ENCODE peak calls at places on chromosomes 16 and 17, in ten cellular contexts. J, X, T, V, Y, R, A, C, K and O are unnamed samples.

GRCh38 chr17:9071921-9072503 is 50.7 kb downstream of the NTN1 start:
- DNase-seq in J (no peak), X (no peak), T (no peak), V (no peak), Y (no peak), R (no peak), A (peak; percentile 11), C (no peak), K (no peak), O (peak; percentile 27)

GRCh38 chr17:15382866-15383265 is 41.5 kb upstream of the TEKT3 start:
- DNase-seq in J (no peak), X (no peak), T (no peak), V (no peak), Y (no peak), R (no peak), A (no peak), C (no peak), K (no peak), O (no peak)

GRCh38 chr17:15432807-15433547 is 34.4 kb downstream of the CDRT4 start:
- DNase-seq in J (no peak), X (peak; percentile 93), T (no peak), V (no peak), Y (peak; percentile 81), R (no peak), A (peak; percentile 85), C (no peak), K (no peak), O (no peak)

GRCh38 chr16:66070140-66070887 is 296.2 kb upstream of the CDH5 start:
- DNase-seq in J (no peak), X (peak; percentile 97), T (no peak), V (peak; percentile 34), Y (peak; percentile 90), R (no peak), A (peak; percentile 85), C (no peak), K (no peak), O (no peak)

GRCh38 chr16:15843635-15844279 is 13.1 kb downstream of the MYH11 start:
- DNase-seq in J (no peak), X (no peak), T (no peak), V (no peak), Y (no peak), R (no peak), A (peak; percentile 13), C (no peak), K (no peak), O (no peak)

GRCh38 chr17:17151962-17152361 is 54.2 kb downstream of the PLD6 start:
- DNase-seq in J (no peak), X (peak; percentile 94), T (no peak), V (peak; percentile 78), Y (peak; percentile 92), R (no peak), A (peak; percentile 96), C (peak; percentile 24), K (no peak), O (no peak)

GRCh38 chr16:15983898-15984297 is 34.5 kb downstream of the ABCC1 start:
- DNase-seq in J (no peak), X (no peak), T (no peak), V (no peak), Y (peak; percentile 53), R (no peak), A (no peak), C (no peak), K (no peak), O (no peak)

GRCh38 chr17:74569392-74570003 is 2.2 kb upstream of the CD300H start:
- DNase-seq in J (peak; percentile 94), X (peak; percentile 99), T (no peak), V (peak; percentile 69), Y (peak; percentile 96), R (no peak), A (peak; percentile 96), C (peak; percentile 53), K (no peak), O (no peak)

DNA sequence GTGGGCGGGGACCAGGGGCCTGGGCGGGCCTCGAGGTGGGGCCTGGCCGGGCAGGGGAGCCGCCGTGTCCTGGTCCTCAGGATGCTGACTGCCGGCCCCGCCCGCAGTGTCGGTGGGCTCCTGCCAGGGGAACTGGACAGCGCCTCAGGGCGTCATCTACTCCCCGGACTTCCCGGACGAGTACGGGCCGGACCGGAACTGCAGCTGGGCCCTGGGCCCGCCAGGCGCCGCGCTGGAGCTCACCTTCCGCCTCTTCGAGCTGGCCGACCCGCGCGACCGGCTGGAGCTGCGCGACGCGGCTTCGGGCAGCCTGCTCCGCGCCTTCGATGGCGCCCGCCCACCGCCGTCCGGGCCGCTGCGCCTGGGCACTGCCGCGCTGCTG is 2.4 kb upstream of the PAQR4 start:
- DNase-seq in J (no peak), X (peak; percentile 16), T (no peak), V (no peak), Y (no peak), R (no peak), A (no peak), C (no peak), K (no peak), O (no peak)
- TF ChIP-seq CTCF in J (no peak), X (no peak), T (no peak), V (no peak), Y (no peak), R (no peak), A (no peak), C (no peak), K (no peak), O (no peak)

GRCh38 chr16:88759976-88760350 is 25.1 kb downstream of the PIEZO1 start:
- DNase-seq in J (no peak), X (no peak), T (peak; percentile 53), V (no peak), Y (no peak), R (no peak), A (no peak), C (no peak), K (no peak), O (no peak)

GRCh38 chr16:88760424-88761142 is 24.4 kb downstream of the PIEZO1 start:
- DNase-seq in J (no peak), X (no peak), T (no peak), V (no peak), Y (no peak), R (no peak), A (no peak), C (no peak), K (no peak), O (no peak)

GRCh38 chr16:88758227-88758943 is 26.6 kb downstream of the PIEZO1 start:
- DNase-seq in J (no peak), X (no peak), T (no peak), V (no peak), Y (no peak), R (no peak), A (no peak), C (no peak), K (no peak), O (no peak)

GRCh38 chr16:88758944-88759244 is 26.1 kb downstream of the PIEZO1 start:
- DNase-seq in J (no peak), X (no peak), T (no peak), V (no peak), Y (no peak), R (no peak), A (no peak), C (no peak), K (no peak), O (no peak)

DNA sequence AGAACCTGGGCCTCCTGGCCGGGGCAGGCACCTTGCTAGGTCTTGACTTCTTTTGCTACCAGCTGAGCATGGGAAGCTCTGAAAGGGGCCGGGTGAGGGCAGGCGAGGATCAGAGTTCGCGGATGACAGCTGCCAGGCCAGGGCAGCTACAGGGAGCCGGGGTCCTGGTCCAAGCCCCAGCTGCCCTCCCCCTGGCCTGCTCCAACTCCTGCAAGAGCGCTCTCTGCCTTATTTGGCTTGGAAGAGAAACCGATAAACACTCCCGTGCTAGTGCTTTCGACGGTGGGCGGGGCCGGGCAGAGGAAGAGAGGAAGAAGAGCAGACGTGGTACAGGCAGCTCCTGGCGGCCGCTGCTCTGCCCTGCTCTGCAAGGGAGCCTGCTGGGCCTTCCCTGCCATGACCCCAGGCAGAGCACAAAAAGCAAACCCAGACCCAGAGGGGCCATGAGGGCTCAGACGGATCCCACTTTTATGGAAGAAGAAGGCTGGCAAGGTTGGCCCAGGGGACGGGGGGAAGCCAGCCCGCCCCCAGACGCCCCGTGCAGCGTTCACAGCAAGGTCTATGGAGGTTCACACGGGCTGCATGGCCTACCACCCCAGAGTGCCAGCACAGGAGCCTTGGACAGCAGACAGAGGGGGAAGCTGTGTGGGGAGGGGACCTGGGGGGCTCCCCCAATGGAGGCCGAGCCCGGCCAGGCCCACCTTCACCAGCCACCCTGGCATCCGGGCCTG is 25.6 kb downstream of the PIEZO1 start:
- DNase-seq in J (no peak), X (peak; percentile 40), T (peak; percentile 61), V (no peak), Y (peak; percentile 30), R (peak; percentile 39), A (no peak), C (peak; percentile 38), K (no peak), O (no peak)
- TF ChIP-seq CTCF in J (no peak), X (no peak), T (no peak), V (no peak), Y (no peak), R (no peak), A (no peak), C (no peak), K (peak; percentile 19), O (no peak)

DNA sequence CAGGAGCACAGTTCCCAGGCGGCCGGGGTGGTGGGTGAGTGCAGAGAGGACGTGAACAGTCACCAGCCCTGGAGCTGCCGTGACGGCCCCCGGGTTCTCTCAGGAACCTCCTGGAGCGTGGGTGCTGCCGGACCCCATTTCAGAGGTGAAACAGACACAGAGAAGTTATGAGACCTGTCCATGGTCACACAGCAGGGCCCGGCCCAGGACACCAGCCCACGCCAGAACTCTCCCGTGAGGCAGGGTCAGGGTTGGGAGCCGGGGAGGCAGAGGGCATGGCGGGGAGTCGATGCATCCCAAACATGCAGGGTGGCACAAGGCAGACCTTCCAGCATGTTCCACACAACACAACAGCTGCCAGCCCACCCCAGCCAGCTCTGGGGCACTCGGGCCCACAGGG is 3.8 kb upstream of the PVALEF start:
- DNase-seq in J (no peak), X (no peak), T (no peak), V (no peak), Y (no peak), R (no peak), A (no peak), C (no peak), K (no peak), O (no peak)
- TF ChIP-seq CTCF in J (no peak), X (no peak), T (no peak), V (no peak), Y (no peak), R (no peak), A (no peak), C (no peak), K (no peak), O (no peak)

DNA sequence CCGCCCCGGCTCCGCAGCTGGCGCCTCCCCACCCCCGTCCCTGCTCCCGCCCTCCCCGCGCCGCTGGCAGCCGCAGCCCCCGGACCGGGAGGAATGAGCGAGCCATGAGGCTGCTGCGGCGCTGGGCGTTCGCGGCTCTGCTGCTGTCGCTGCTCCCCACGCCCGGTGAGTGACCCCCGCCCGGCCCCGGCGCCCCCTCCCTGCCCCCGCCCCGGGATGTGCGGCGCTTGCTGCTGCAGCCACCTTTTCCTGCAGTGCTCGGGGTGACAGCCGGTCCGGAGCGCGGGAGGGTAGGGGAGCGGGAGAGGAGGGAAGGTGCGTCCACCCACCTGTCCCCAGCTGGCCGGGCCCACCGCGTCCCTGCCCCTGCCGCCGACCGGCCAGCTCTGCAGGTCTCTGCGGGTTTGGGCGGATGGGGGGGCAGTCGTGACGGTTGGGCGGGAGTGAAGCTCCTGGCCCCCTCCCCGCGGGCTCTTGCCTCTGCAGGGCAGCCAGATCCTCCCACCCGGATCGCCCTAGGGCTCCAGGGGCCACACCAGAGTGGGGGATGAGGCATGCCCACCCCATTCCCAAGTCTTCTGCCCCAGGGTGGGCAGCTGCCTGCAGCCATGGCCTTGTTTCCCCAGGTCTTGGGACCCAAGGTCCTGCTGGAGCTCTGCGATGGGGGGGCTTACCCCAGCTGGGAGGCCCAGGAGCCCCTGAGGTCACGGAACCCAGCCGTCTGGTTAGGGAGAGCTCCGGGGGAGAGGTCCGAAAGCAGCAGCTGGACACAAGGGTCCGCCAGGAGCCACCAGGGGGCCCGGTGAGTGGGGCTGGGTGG is 518 bp downstream of the ADAM11 start:
- DNase-seq in J (no peak), X (no peak), T (peak; percentile 48), V (no peak), Y (no peak), R (no peak), A (no peak), C (no peak), K (no peak), O (peak; percentile 69)
- TF ChIP-seq CTCF in J (no peak), X (peak; percentile 29), T (peak; percentile 24), V (no peak), Y (no peak), R (no peak), A (no peak), C (no peak), K (peak; percentile 55), O (no peak)